ENCODE peak calls at places on chromosomes 16 and 17, in seven cellular contexts. L is tibial artery, E is progenitor cell of endocrine pancreas, W is heart right ventricle, T is osteocyte, X is B cell, M is mesothelial cell of epicardium. Q is an unnamed sample.

GRCh38 chr17:38861399-38861843 is 7.9 kb upstream of the RPL23 start:
- DNase-seq in E (no peak), W (no peak), X (no peak), M (no peak), T (no peak), L (no peak), Q (no peak)

GRCh38 chr17:15341385-15341849 is at the start of gene TEKT3:
- DNase-seq in X (peak), T (peak), M (peak), W (peak), L (peak), E (peak), Q (peak)

GRCh38 chr17:43416998-43417891 is 18.5 kb downstream of the ARL4D start:
- DNase-seq in M (no peak), W (peak), L (peak), E (no peak), T (no peak), X (no peak), Q (no peak)

GRCh38 chr16:1426734-1427451 is 4.0 kb upstream of the PERCC1 start:
- DNase-seq in M (no peak), T (no peak), L (no peak), E (no peak), W (no peak), X (no peak), Q (peak)

GRCh38 chr17:52048503-52048902 is 110.0 kb downstream of the CA10 start:
- DNase-seq in M (no peak), W (no peak), E (no peak), L (no peak), T (no peak), X (no peak), Q (no peak)

GRCh38 chr16:46822270-46822669 is 8.7 kb downstream of the C16orf87 start:
- DNase-seq in L (no peak), X (no peak), M (no peak), E (no peak), W (no peak), T (no peak), Q (no peak)

GRCh38 chr17:43031666-43032065 is 6.6 kb downstream of the RND2 start:
- DNase-seq in X (no peak), T (no peak), W (no peak), E (no peak), L (no peak), M (no peak), Q (no peak)

GRCh38 chr16:777826-778225 is 10.4 kb downstream of the RPUSD1 start:
- DNase-seq in M (no peak), W (no peak), E (no peak), X (no peak), T (no peak), L (no peak), Q (no peak)

GRCh38 chr17:70622382-70623260 is 453.3 kb downstream of the KCNJ2 start:
- DNase-seq in W (peak), L (no peak), X (peak), T (no peak), M (peak), E (peak), Q (no peak)

GRCh38 chr16:59463776-59464175 is 729.7 kb upstream of the GOT2 start:
- DNase-seq in L (no peak), X (no peak), W (no peak), T (no peak), E (no peak), M (no peak), Q (no peak)

GRCh38 chr17:31313982-31314787 is at the start of gene EVI2B:
- DNase-seq in T (no peak), X (peak), W (no peak), L (no peak), M (no peak), E (no peak), Q (no peak)

GRCh38 chr17:30246460-30246859 is 11.0 kb upstream of the SLC6A4 start:
- DNase-seq in X (no peak), W (no peak), M (no peak), T (no peak), E (no peak), L (no peak), Q (no peak)

GRCh38 chr16:29775742-29776408 is 2.2 kb upstream of the ZG16 start:
- DNase-seq in X (no peak), W (no peak), L (no peak), E (no peak), T (no peak), M (no peak), Q (no peak)

GRCh38 chr17:19590912-19591551 is 57.4 kb downstream of the SLC47A1 start:
- DNase-seq in T (no peak), L (no peak), E (no peak), X (no peak), W (no peak), M (no peak), Q (no peak)

GRCh38 chr16:4743217-4743897 is 9.0 kb downstream of the DNAAF8 start:
- DNase-seq in T (no peak), L (no peak), W (no peak), E (no peak), M (no peak), X (no peak), Q (no peak)

GRCh38 chr16:526181-527014 is 1.1 kb upstream of the CAPN15 start:
- DNase-seq in L (no peak), W (peak), X (no peak), M (peak), T (no peak), E (peak), Q (no peak)

GRCh38 chr17:42016411-42016831 is 818 bp downstream of the DNAJC7 start:
- DNase-seq in M (no peak), E (no peak), W (no peak), L (no peak), T (no peak), X (no peak), Q (no peak)

GRCh38 chr17:82205720-82206508 is 6.7 kb downstream of the CCDC57 start:
- DNase-seq in X (peak), E (peak), W (peak), M (peak), L (peak), T (peak), Q (no peak)

GRCh38 chr17:17681187-17681743 is at the start of gene RAI1:
- DNase-seq in M (peak), L (peak), W (peak), E (peak), T (peak), X (peak), Q (peak)

GRCh38 chr16:22420606-22421135 is 46.3 kb upstream of the CDR2 start:
- DNase-seq in W (no peak), M (no peak), X (no peak), L (no peak), T (peak), E (no peak), Q (no peak)

GRCh38 chr17:42180411-42180921 is 476 bp downstream of the KCNH4 start:
- DNase-seq in X (no peak), E (no peak), M (no peak), T (no peak), L (no peak), W (no peak), Q (no peak)

GRCh38 chr17:74262601-74263000 is 11.4 kb upstream of the DNAI2 start:
- DNase-seq in W (no peak), E (no peak), X (no peak), M (no peak), L (no peak), T (no peak), Q (no peak)

GRCh38 chr16:68257906-68258800 is 6.2 kb upstream of the SLC7A6 start:
- DNase-seq in E (no peak), M (no peak), T (no peak), X (no peak), L (no peak), W (no peak), Q (no peak)

GRCh38 chr16:67394271-67395104 is 1.2 kb upstream of the TPPP3 start:
- DNase-seq in M (no peak), W (no peak), X (peak), T (no peak), E (no peak), L (no peak), Q (no peak)

GRCh38 chr17:4090898-4091297 is 51.9 kb downstream of the ZZEF1 start:
- DNase-seq in L (no peak), E (no peak), M (no peak), W (no peak), T (no peak), X (no peak), Q (no peak)

GRCh38 chr17:37274432-37274831 is 101.4 kb upstream of the C17orf78 start:
- DNase-seq in M (no peak), T (no peak), W (no peak), X (no peak), L (no peak), E (no peak), Q (no peak)

GRCh38 chr16:68909099-68909733 is 65.9 kb downstream of the TANGO6 start:
- DNase-seq in L (no peak), M (no peak), E (no peak), X (no peak), W (no peak), T (no peak), Q (no peak)

GRCh38 chr16:87926246-87927194 is 9.8 kb downstream of the CA5A start:
- DNase-seq in E (no peak), M (no peak), L (no peak), W (no peak), T (no peak), X (peak), Q (no peak)

GRCh38 chr16:9677301-9677653 is 505.0 kb downstream of the GRIN2A start:
- DNase-seq in T (no peak), M (no peak), E (no peak), X (no peak), L (no peak), W (no peak), Q (no peak)

GRCh38 chr16:3716831-3717234 is 491 bp downstream of the TRAP1 start:
- DNase-seq in L (no peak), W (no peak), T (no peak), E (no peak), X (no peak), M (peak), Q (no peak)

GRCh38 chr16:79329967-79330366 is 270.6 kb downstream of the MAF start:
- DNase-seq in X (no peak), E (no peak), M (no peak), W (no peak), T (no peak), L (no peak), Q (no peak)

GRCh38 chr16:79331064-79331463 is 269.5 kb downstream of the MAF start:
- DNase-seq in M (no peak), T (no peak), X (no peak), W (no peak), E (no peak), L (no peak), Q (no peak)

GRCh38 chr16:79336437-79337229 is 263.9 kb downstream of the MAF start:
- DNase-seq in W (no peak), L (no peak), E (no peak), T (no peak), M (no peak), X (no peak), Q (no peak)

GRCh38 chr16:79337906-79338305 is 262.6 kb downstream of the MAF start:
- DNase-seq in X (no peak), M (no peak), W (no peak), L (no peak), E (no peak), T (no peak), Q (no peak)

DNA sequence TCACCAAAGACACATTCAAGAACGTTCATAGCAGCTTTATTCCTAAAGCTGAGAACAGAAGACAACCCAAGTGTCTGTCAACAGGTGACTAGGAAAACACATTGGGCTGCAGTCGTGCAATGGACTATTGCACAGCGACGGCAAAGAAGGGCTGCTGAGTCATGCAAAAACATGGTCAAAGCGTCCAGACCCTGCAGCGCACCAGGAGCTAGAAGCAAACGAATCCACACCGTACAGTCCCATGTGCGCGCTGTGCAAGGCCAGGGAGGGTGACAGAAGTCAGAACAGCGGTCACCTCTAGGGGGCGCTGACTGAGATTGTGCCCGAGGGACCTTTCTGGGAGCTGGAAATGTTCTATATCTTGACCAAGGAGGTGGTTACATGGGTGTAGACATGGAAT is 266.4 kb downstream of the MAF start:
- DNase-seq in T (no peak), X (peak), L (no peak), M (no peak), E (no peak), W (no peak), Q (no peak)
- TF ChIP-seq CTCF in T (peak), X (no peak), L (no peak), M (peak), E (peak), W (peak), Q (peak)

GRCh38 chr17:64497565-64498035 is 746 bp upstream of the POLG2 start:
- DNase-seq in T (no peak), L (no peak), E (no peak), W (no peak), X (no peak), M (no peak), Q (no peak)
- TF ChIP-seq CTCF in T (no peak), L (no peak), E (no peak), W (no peak), X (peak), M (no peak), Q (peak)

GRCh38 chr16:30937692-30938091 is 11.2 kb upstream of the ORAI3 start:
- DNase-seq in M (no peak), W (no peak), X (no peak), L (no peak), E (no peak), T (no peak), Q (no peak)

GRCh38 chr16:30929167-30929566 is 5.8 kb downstream of the FBXL19 start:
- DNase-seq in W (no peak), L (no peak), E (no peak), M (no peak), T (no peak), X (no peak), Q (no peak)

GRCh38 chr16:30930160-30930571 is 6.8 kb downstream of the FBXL19 start:
- DNase-seq in M (no peak), X (no peak), E (no peak), W (no peak), T (no peak), L (no peak), Q (no peak)

GRCh38 chr16:30931068-30931655 is 7.8 kb downstream of the FBXL19 start:
- DNase-seq in E (no peak), M (no peak), T (no peak), X (no peak), L (no peak), W (no peak), Q (no peak)

GRCh38 chr16:30934827-30935557 is 11.6 kb downstream of the FBXL19 start:
- DNase-seq in X (no peak), E (no peak), M (no peak), W (no peak), T (no peak), L (peak), Q (no peak)
- TF ChIP-seq CTCF in X (peak), E (peak), M (peak), W (peak), T (peak), L (peak), Q (peak)

GRCh38 chr16:12906271-12906670 is 4.9 kb downstream of the SHISA9 start:
- DNase-seq in T (no peak), E (no peak), W (no peak), M (no peak), L (no peak), X (no peak), Q (no peak)

GRCh38 chr16:12906765-12907516 is 5.5 kb downstream of the SHISA9 start:
- DNase-seq in W (no peak), M (no peak), L (no peak), E (no peak), T (no peak), X (no peak), Q (no peak)

GRCh38 chr16:12903325-12904040 is 2.1 kb downstream of the SHISA9 start:
- DNase-seq in W (no peak), M (no peak), L (no peak), E (no peak), X (no peak), T (no peak), Q (no peak)

GRCh38 chr16:12904041-12904671 is 2.8 kb downstream of the SHISA9 start:
- DNase-seq in L (no peak), M (no peak), X (no peak), E (no peak), W (no peak), T (no peak), Q (no peak)

GRCh38 chr16:12907670-12908233 is 6.4 kb downstream of the SHISA9 start:
- DNase-seq in L (no peak), X (no peak), M (no peak), E (no peak), T (no peak), W (no peak), Q (no peak)
- TF ChIP-seq CTCF in L (no peak), X (no peak), M (peak), E (peak), T (no peak), W (no peak), Q (peak)

GRCh38 chr16:19659554-19659953 is 58.5 kb downstream of the KNOP1 start:
- DNase-seq in T (no peak), W (no peak), E (no peak), L (no peak), X (no peak), M (no peak), Q (no peak)
- TF ChIP-seq CTCF in T (no peak), W (peak), E (no peak), L (no peak), X (no peak), M (no peak), Q (no peak)

GRCh38 chr16:50628156-50628802 is 52.8 kb downstream of the SNX20 start:
- DNase-seq in X (no peak), E (no peak), T (no peak), M (no peak), W (no peak), L (no peak), Q (no peak)

GRCh38 chr16:50626868-50627267 is 54.2 kb downstream of the SNX20 start:
- DNase-seq in L (no peak), X (no peak), T (no peak), M (no peak), E (no peak), W (no peak), Q (no peak)

GRCh38 chr16:50625374-50625773 is 55.7 kb downstream of the SNX20 start:
- DNase-seq in X (no peak), W (no peak), T (no peak), L (no peak), M (no peak), E (no peak), Q (no peak)

GRCh38 chr16:50629334-50629733 is 51.8 kb downstream of the SNX20 start:
- DNase-seq in W (no peak), E (no peak), T (no peak), X (no peak), L (no peak), M (no peak), Q (no peak)

GRCh38 chr16:50627419-50627818 is 53.7 kb downstream of the SNX20 start:
- DNase-seq in L (peak), T (no peak), M (no peak), X (peak), E (no peak), W (peak), Q (no peak)
- TF ChIP-seq CTCF in L (peak), T (no peak), M (no peak), X (peak), E (no peak), W (peak), Q (no peak)

GRCh38 chr16:71648162-71648561 is 22.2 kb downstream of the MARVELD3 start:
- DNase-seq in M (no peak), L (no peak), T (no peak), E (no peak), W (no peak), X (no peak), Q (no peak)

GRCh38 chr16:71647391-71647790 is 21.4 kb downstream of the MARVELD3 start:
- DNase-seq in L (no peak), E (no peak), T (no peak), X (no peak), W (no peak), M (no peak), Q (no peak)

GRCh38 chr16:71645450-71645849 is 19.5 kb downstream of the MARVELD3 start:
- DNase-seq in X (peak), W (no peak), M (no peak), E (no peak), L (no peak), T (no peak), Q (no peak)

GRCh38 chr16:71648921-71649320 is 22.9 kb downstream of the MARVELD3 start:
- DNase-seq in X (no peak), W (no peak), T (no peak), L (no peak), M (no peak), E (no peak), Q (no peak)
- TF ChIP-seq CTCF in X (no peak), W (peak), T (peak), L (no peak), M (no peak), E (peak), Q (peak)

GRCh38 chr16:2529061-2529931 is 1.9 kb downstream of the CEMP1 start:
- DNase-seq in T (no peak), M (no peak), E (no peak), W (no peak), L (no peak), X (peak), Q (peak)
- TF ChIP-seq CTCF in T (no peak), M (no peak), E (peak), W (no peak), L (no peak), X (no peak), Q (peak)

DNA sequence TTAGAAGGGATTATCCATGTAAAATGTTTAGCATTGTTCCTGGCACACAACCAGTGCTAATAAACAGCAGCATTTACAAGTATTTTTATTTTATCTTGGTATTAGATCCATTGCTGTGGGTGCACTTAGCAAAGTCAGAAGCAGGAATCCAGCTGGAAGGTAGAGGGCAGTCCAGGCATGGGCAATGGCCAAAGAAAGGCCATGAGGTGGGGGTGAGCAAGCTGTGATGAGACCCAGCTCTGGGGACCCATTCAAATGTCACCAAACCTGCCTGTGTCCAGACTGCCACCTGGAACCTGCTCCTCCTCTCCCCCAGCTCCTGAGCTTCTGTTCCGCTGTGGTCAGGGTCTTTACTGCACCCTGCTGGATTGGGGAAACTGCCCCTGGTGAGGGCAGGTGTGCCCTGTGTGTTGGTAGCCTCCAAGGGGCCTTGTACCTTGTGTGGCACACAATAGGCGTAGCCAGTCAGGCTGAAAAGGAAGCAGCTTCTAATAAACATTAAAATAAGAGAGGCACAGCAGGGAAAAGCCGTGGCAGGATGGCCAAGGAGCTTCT is 118.0 kb upstream of the CRHR1 start:
- DNase-seq in T (no peak), W (no peak), X (no peak), M (no peak), L (no peak), E (no peak), Q (no peak)
- TF ChIP-seq CTCF in T (no peak), W (no peak), X (no peak), M (no peak), L (no peak), E (no peak), Q (no peak)

GRCh38 chr16:54942353-54942943 is 11.8 kb downstream of the IRX5 start:
- DNase-seq in E (no peak), W (no peak), T (no peak), X (no peak), L (no peak), M (no peak), Q (no peak)
- TF ChIP-seq CTCF in E (no peak), W (no peak), T (no peak), X (no peak), L (peak), M (no peak), Q (no peak)